ENCODE peak calls at places on chromosomes 7 and 10, in eight cellular contexts. One of them, this sample, is unnamed.
A peak's percentile ranks its signal among the peaks of the same experiment; 100 is the strongest.

GRCh38 chr7:66958708-66959350 is 36.6 kb downstream of the SBDS start:
- DNase-seq in H9: no peak
- DNase-seq in heart right ventricle: no peak
- DNase-seq in cardiac muscle cell: no peak
- DNase-seq in hepatocyte: no peak
- DNase-seq in esophagus squamous epithelium: no peak
- DNase-seq in heart left ventricle: no peak
- DNase-seq in sigmoid colon: no peak
- DNase-seq in this sample: no peak

GRCh38 chr7:25098096-25099046 is 26.7 kb downstream of the CYCS start:
- DNase-seq in heart right ventricle: peak; percentile 22
- DNase-seq in cardiac muscle cell: peak; percentile 80
- DNase-seq in hepatocyte: peak; percentile 81
- DNase-seq in H9: peak; percentile 68
- DNase-seq in sigmoid colon: no peak
- DNase-seq in esophagus squamous epithelium: no peak
- DNase-seq in heart left ventricle: peak; percentile 47
- DNase-seq in this sample: peak; percentile 21

GRCh38 chr7:22477876-22478450 is 22.0 kb downstream of the STEAP1B start:
- DNase-seq in cardiac muscle cell: peak; percentile 47
- DNase-seq in heart left ventricle: no peak
- DNase-seq in esophagus squamous epithelium: no peak
- DNase-seq in sigmoid colon: no peak
- DNase-seq in H9: no peak
- DNase-seq in hepatocyte: no peak
- DNase-seq in heart right ventricle: no peak
- DNase-seq in this sample: no peak

GRCh38 chr10:4561301-4561700 is 264.7 kb upstream of the AKR1E2 start:
- DNase-seq in esophagus squamous epithelium: no peak
- DNase-seq in cardiac muscle cell: no peak
- DNase-seq in H9: no peak
- DNase-seq in heart left ventricle: no peak
- DNase-seq in sigmoid colon: no peak
- DNase-seq in hepatocyte: no peak
- DNase-seq in heart right ventricle: no peak
- DNase-seq in this sample: no peak

GRCh38 chr7:144853542-144853941 is 17.7 kb upstream of the TPK1 start:
- DNase-seq in hepatocyte: no peak
- DNase-seq in cardiac muscle cell: no peak
- DNase-seq in H9: no peak
- DNase-seq in esophagus squamous epithelium: no peak
- DNase-seq in heart right ventricle: no peak
- DNase-seq in heart left ventricle: no peak
- DNase-seq in sigmoid colon: no peak
- DNase-seq in this sample: no peak

GRCh38 chr10:124619195-124619594 is 125.0 kb downstream of the FAM53B start:
- DNase-seq in hepatocyte: no peak
- DNase-seq in sigmoid colon: no peak
- DNase-seq in heart left ventricle: no peak
- DNase-seq in heart right ventricle: no peak
- DNase-seq in esophagus squamous epithelium: no peak
- DNase-seq in H9: no peak
- DNase-seq in cardiac muscle cell: no peak
- DNase-seq in this sample: no peak

GRCh38 chr10:95201736-95202135 is 7.7 kb downstream of the ACSM6 start:
- DNase-seq in esophagus squamous epithelium: no peak
- DNase-seq in cardiac muscle cell: peak; percentile 37
- DNase-seq in hepatocyte: no peak
- DNase-seq in H9: no peak
- DNase-seq in sigmoid colon: no peak
- DNase-seq in heart right ventricle: no peak
- DNase-seq in heart left ventricle: no peak
- DNase-seq in this sample: no peak

GRCh38 chr7:16801111-16801542 is 3.7 kb downstream of the AGR2 start:
- DNase-seq in cardiac muscle cell: peak; percentile 68
- DNase-seq in esophagus squamous epithelium: no peak
- DNase-seq in sigmoid colon: no peak
- DNase-seq in heart left ventricle: no peak
- DNase-seq in heart right ventricle: no peak
- DNase-seq in H9: no peak
- DNase-seq in hepatocyte: peak; percentile 76
- DNase-seq in this sample: no peak

GRCh38 chr10:117483056-117483590 is 59.4 kb upstream of the EMX2 start:
- DNase-seq in hepatocyte: no peak
- DNase-seq in sigmoid colon: no peak
- DNase-seq in heart left ventricle: no peak
- DNase-seq in cardiac muscle cell: no peak
- DNase-seq in H9: no peak
- DNase-seq in heart right ventricle: no peak
- DNase-seq in esophagus squamous epithelium: no peak
- DNase-seq in this sample: no peak

GRCh38 chr10:124307531-124308350 is 111.0 kb downstream of the OAT start:
- DNase-seq in hepatocyte: no peak
- DNase-seq in H9: no peak
- DNase-seq in heart right ventricle: no peak
- DNase-seq in heart left ventricle: no peak
- DNase-seq in cardiac muscle cell: no peak
- DNase-seq in esophagus squamous epithelium: no peak
- DNase-seq in sigmoid colon: peak; percentile 41
- DNase-seq in this sample: no peak

GRCh38 chr10:117541909-117542705 is 439 bp upstream of the EMX2 start:
- DNase-seq in H9: peak; percentile 92
- DNase-seq in esophagus squamous epithelium: no peak
- DNase-seq in cardiac muscle cell: peak; percentile 75
- DNase-seq in heart left ventricle: no peak
- DNase-seq in heart right ventricle: no peak
- DNase-seq in sigmoid colon: no peak
- DNase-seq in hepatocyte: peak; percentile 69
- DNase-seq in this sample: no peak

GRCh38 chr7:70377957-70378356 is 754.0 kb upstream of the GALNT17 start:
- DNase-seq in sigmoid colon: no peak
- DNase-seq in heart left ventricle: no peak
- DNase-seq in hepatocyte: no peak
- DNase-seq in heart right ventricle: no peak
- DNase-seq in H9: no peak
- DNase-seq in esophagus squamous epithelium: no peak
- DNase-seq in cardiac muscle cell: no peak
- DNase-seq in this sample: no peak

GRCh38 chr7:131219277-131220041 is 108.2 kb upstream of the MKLN1 start:
- DNase-seq in sigmoid colon: peak; percentile 89
- DNase-seq in esophagus squamous epithelium: no peak
- DNase-seq in H9: peak; percentile 67
- DNase-seq in heart left ventricle: peak; percentile 59
- DNase-seq in cardiac muscle cell: peak; percentile 30
- DNase-seq in heart right ventricle: peak; percentile 67
- DNase-seq in hepatocyte: no peak
- DNase-seq in this sample: no peak

GRCh38 chr10:114276671-114277070 is 37.6 kb downstream of the VWA2 start:
- DNase-seq in hepatocyte: no peak
- DNase-seq in sigmoid colon: no peak
- DNase-seq in heart right ventricle: no peak
- DNase-seq in cardiac muscle cell: no peak
- DNase-seq in heart left ventricle: no peak
- DNase-seq in H9: no peak
- DNase-seq in esophagus squamous epithelium: no peak
- DNase-seq in this sample: no peak

GRCh38 chr10:33046792-33047191 is 88.8 kb upstream of the ITGB1 start:
- DNase-seq in sigmoid colon: no peak
- DNase-seq in H9: no peak
- DNase-seq in esophagus squamous epithelium: no peak
- DNase-seq in hepatocyte: no peak
- DNase-seq in heart right ventricle: no peak
- DNase-seq in cardiac muscle cell: no peak
- DNase-seq in heart left ventricle: no peak
- DNase-seq in this sample: no peak

GRCh38 chr7:30706865-30707264 is 24.6 kb upstream of the CRHR2 start:
- DNase-seq in cardiac muscle cell: no peak
- DNase-seq in esophagus squamous epithelium: no peak
- DNase-seq in hepatocyte: no peak
- DNase-seq in heart right ventricle: no peak
- DNase-seq in sigmoid colon: no peak
- DNase-seq in heart left ventricle: no peak
- DNase-seq in H9: no peak
- DNase-seq in this sample: no peak

GRCh38 chr10:100970914-100971811 is 1.9 kb downstream of the SEMA4G start:
- DNase-seq in H9: no peak
- DNase-seq in esophagus squamous epithelium: no peak
- DNase-seq in cardiac muscle cell: no peak
- DNase-seq in heart right ventricle: no peak
- DNase-seq in sigmoid colon: peak; percentile 41
- DNase-seq in heart left ventricle: no peak
- DNase-seq in hepatocyte: peak; percentile 56
- DNase-seq in this sample: no peak

GRCh38 chr10:44369851-44370250 is 15.0 kb downstream of the CXCL12 start:
- DNase-seq in heart right ventricle: no peak
- DNase-seq in cardiac muscle cell: peak; percentile 61
- DNase-seq in hepatocyte: no peak
- DNase-seq in heart left ventricle: no peak
- DNase-seq in sigmoid colon: no peak
- DNase-seq in esophagus squamous epithelium: no peak
- DNase-seq in H9: no peak
- DNase-seq in this sample: no peak

GRCh38 chr10:25557136-25557535 is 376.9 kb upstream of the MYO3A start:
- DNase-seq in heart right ventricle: no peak
- DNase-seq in heart left ventricle: no peak
- DNase-seq in sigmoid colon: no peak
- DNase-seq in esophagus squamous epithelium: no peak
- DNase-seq in H9: no peak
- DNase-seq in hepatocyte: no peak
- DNase-seq in cardiac muscle cell: peak; percentile 61
- DNase-seq in this sample: no peak

DNA sequence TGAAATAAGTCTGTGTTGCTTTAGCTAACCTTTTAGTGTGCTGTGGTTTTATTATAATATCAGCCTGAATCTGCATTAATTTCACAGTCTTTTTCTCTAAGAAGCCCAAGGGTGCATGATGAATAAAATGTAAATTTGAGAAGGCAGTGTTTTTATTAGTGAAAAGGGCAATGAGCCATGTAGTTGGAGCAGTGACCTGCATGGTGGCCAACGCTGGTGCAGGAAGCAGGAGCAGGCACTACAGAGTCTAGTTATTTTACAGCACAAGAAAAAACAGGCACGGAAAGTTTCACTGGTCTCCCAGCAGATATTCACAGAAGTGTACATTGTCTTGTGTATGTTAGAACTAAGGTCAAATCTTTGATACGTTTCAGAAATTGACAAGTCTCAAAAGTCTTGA is 247.8 kb downstream of the CELF2 start:
- DNase-seq in hepatocyte: no peak
- DNase-seq in heart right ventricle: no peak
- DNase-seq in sigmoid colon: no peak
- DNase-seq in heart left ventricle: no peak
- DNase-seq in esophagus squamous epithelium: no peak
- DNase-seq in cardiac muscle cell: no peak
- DNase-seq in H9: no peak
- DNase-seq in this sample: no peak
- H3K27ac ChIP-seq in hepatocyte: no peak overlapping the region
- H3K27ac ChIP-seq in heart right ventricle: peak overlapping the region; percentile 21
- H3K27ac ChIP-seq in sigmoid colon: no peak overlapping the region
- H3K27ac ChIP-seq in heart left ventricle: no peak overlapping the region
- H3K27ac ChIP-seq in esophagus squamous epithelium: no peak overlapping the region
- H3K27ac ChIP-seq in cardiac muscle cell: no peak overlapping the region
- H3K27ac ChIP-seq in H9: no peak overlapping the region
- H3K27ac ChIP-seq in this sample: no peak overlapping the region

GRCh38 chr7:37201876-37202198 is 246.8 kb downstream of the ELMO1 start:
- DNase-seq in cardiac muscle cell: no peak
- DNase-seq in hepatocyte: no peak
- DNase-seq in H9: no peak
- DNase-seq in esophagus squamous epithelium: no peak
- DNase-seq in heart left ventricle: no peak
- DNase-seq in heart right ventricle: no peak
- DNase-seq in sigmoid colon: no peak
- DNase-seq in this sample: no peak
- TF ChIP-seq CTCF in cardiac muscle cell: no peak
- TF ChIP-seq CTCF in hepatocyte: no peak
- TF ChIP-seq CTCF in H9: peak; percentile 9
- TF ChIP-seq CTCF in esophagus squamous epithelium: no peak
- TF ChIP-seq CTCF in heart left ventricle: no peak
- TF ChIP-seq CTCF in heart right ventricle: peak; percentile 29
- TF ChIP-seq CTCF in sigmoid colon: no peak
- TF ChIP-seq CTCF in this sample: no peak

DNA sequence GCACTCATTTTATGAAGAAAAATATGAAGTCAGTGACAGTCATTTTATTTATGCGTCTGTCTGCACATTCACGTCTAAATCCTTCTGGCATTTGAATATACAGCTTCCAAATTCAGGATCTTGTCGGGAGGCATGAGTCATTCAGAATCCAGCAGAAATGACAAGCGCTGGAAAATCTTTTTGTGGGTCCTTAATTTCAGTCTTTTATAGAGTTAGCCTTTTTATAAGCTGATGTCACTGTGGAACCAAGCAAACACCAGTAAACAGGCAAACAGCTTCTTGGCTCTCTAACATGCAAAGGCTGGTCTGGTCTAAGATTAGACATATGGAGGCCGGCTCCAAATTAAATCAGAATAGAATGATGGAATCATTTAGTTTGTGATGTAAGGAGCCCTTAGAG is 388.2 kb upstream of the TEX47 start:
- DNase-seq in cardiac muscle cell: no peak
- DNase-seq in heart right ventricle: no peak
- DNase-seq in sigmoid colon: no peak
- DNase-seq in esophagus squamous epithelium: no peak
- DNase-seq in H9: no peak
- DNase-seq in hepatocyte: no peak
- DNase-seq in heart left ventricle: no peak
- DNase-seq in this sample: no peak
- H3K27me3 ChIP-seq in cardiac muscle cell: no peaks in the 10 kb centered on the region
- H3K27me3 ChIP-seq in heart right ventricle: no peaks in the 10 kb centered on the region
- H3K27me3 ChIP-seq in sigmoid colon: no peaks in the 10 kb centered on the region
- H3K27me3 ChIP-seq in esophagus squamous epithelium: no peaks in the 10 kb centered on the region
- H3K27me3 ChIP-seq in H9: no peaks in the 10 kb centered on the region
- H3K27me3 ChIP-seq in hepatocyte: no peaks in the 10 kb centered on the region
- H3K27me3 ChIP-seq in heart left ventricle: no peaks in the 10 kb centered on the region
- H3K27me3 ChIP-seq in this sample: no peaks in the 10 kb centered on the region

DNA sequence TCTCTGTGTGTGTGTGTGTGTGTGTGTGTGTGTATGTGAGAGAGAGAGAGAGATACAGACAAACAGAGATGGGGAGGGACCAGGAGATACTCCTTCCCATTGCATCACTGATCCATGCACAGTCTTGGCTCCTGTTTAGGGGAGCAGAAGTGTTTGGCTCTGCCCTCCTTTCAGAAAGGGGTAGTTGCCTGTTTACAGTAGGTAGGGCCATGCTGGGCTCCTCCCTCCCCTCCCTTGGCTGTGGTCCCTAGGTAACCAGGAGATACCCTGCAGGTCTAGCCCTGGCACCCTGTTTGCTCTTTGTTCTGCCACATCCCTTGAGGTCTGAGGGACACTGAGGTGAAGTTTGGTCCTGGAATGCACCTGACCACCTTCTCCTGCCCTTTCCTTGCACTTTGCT is 95.3 kb downstream of the RAMP3 start:
- DNase-seq in heart right ventricle: no peak
- DNase-seq in esophagus squamous epithelium: no peak
- DNase-seq in cardiac muscle cell: no peak
- DNase-seq in sigmoid colon: no peak
- DNase-seq in hepatocyte: no peak
- DNase-seq in heart left ventricle: no peak
- DNase-seq in H9: no peak
- DNase-seq in this sample: no peak
- H3K27ac ChIP-seq in heart right ventricle: no peak overlapping the region
- H3K27ac ChIP-seq in esophagus squamous epithelium: no peak overlapping the region
- H3K27ac ChIP-seq in cardiac muscle cell: no peak overlapping the region
- H3K27ac ChIP-seq in sigmoid colon: no peak overlapping the region
- H3K27ac ChIP-seq in hepatocyte: no peak overlapping the region
- H3K27ac ChIP-seq in heart left ventricle: no peak overlapping the region
- H3K27ac ChIP-seq in H9: no peak overlapping the region
- H3K27ac ChIP-seq in this sample: no peak overlapping the region